ENCODE peak calls at places on chromosomes 3 and 15, in seven cellular contexts. One of them, this sample, is unnamed.

GRCh38 chr15:68433551-68433950 is 1.6 kb upstream of the ITGA11 start:
- DNase-seq in naive B cell: no peak
- DNase-seq in T-helper 1 cell: no peak
- DNase-seq in stimulated activated naive B cell treated with anti-CD40 and anti-IgM and Interleukin-4, amounts not matched to agents 10 μg/mL and 1 μg/mL and 100 μg/mL, for 72 hours: no peak
- DNase-seq in islet precursor cell: no peak
- DNase-seq in mesothelial cell of epicardium: no peak
- DNase-seq in iPS-NIHi11: no peak
- DNase-seq in this sample: no peak

GRCh38 chr15:90414408-90415028 is 26.5 kb downstream of the IQGAP1 start:
- DNase-seq in islet precursor cell: peak
- DNase-seq in stimulated activated naive B cell treated with anti-CD40 and anti-IgM and Interleukin-4, amounts not matched to agents 10 μg/mL and 1 μg/mL and 100 μg/mL, for 72 hours: no peak
- DNase-seq in T-helper 1 cell: no peak
- DNase-seq in iPS-NIHi11: no peak
- DNase-seq in mesothelial cell of epicardium: no peak
- DNase-seq in naive B cell: no peak
- DNase-seq in this sample: no peak

GRCh38 chr3:30161370-30161769 is 445.0 kb upstream of the TGFBR2 start:
- DNase-seq in naive B cell: no peak
- DNase-seq in stimulated activated naive B cell treated with anti-CD40 and anti-IgM and Interleukin-4, amounts not matched to agents 10 μg/mL and 1 μg/mL and 100 μg/mL, for 72 hours: no peak
- DNase-seq in islet precursor cell: no peak
- DNase-seq in mesothelial cell of epicardium: no peak
- DNase-seq in T-helper 1 cell: no peak
- DNase-seq in iPS-NIHi11: no peak
- DNase-seq in this sample: no peak

GRCh38 chr15:38879909-38880471 is 315.4 kb upstream of the RASGRP1 start:
- DNase-seq in naive B cell: no peak
- DNase-seq in islet precursor cell: peak
- DNase-seq in mesothelial cell of epicardium: no peak
- DNase-seq in iPS-NIHi11: no peak
- DNase-seq in T-helper 1 cell: no peak
- DNase-seq in stimulated activated naive B cell treated with anti-CD40 and anti-IgM and Interleukin-4, amounts not matched to agents 10 μg/mL and 1 μg/mL and 100 μg/mL, for 72 hours: no peak
- DNase-seq in this sample: no peak

GRCh38 chr3:141000691-141001090 is 50.5 kb upstream of the SPSB4 start:
- DNase-seq in iPS-NIHi11: no peak
- DNase-seq in naive B cell: no peak
- DNase-seq in mesothelial cell of epicardium: no peak
- DNase-seq in T-helper 1 cell: no peak
- DNase-seq in stimulated activated naive B cell treated with anti-CD40 and anti-IgM and Interleukin-4, amounts not matched to agents 10 μg/mL and 1 μg/mL and 100 μg/mL, for 72 hours: no peak
- DNase-seq in islet precursor cell: no peak
- DNase-seq in this sample: no peak

GRCh38 chr3:45261333-45262110 is 35.4 kb upstream of the TMEM158 start:
- DNase-seq in stimulated activated naive B cell treated with anti-CD40 and anti-IgM and Interleukin-4, amounts not matched to agents 10 μg/mL and 1 μg/mL and 100 μg/mL, for 72 hours: no peak
- DNase-seq in naive B cell: no peak
- DNase-seq in T-helper 1 cell: no peak
- DNase-seq in mesothelial cell of epicardium: no peak
- DNase-seq in islet precursor cell: no peak
- DNase-seq in iPS-NIHi11: no peak
- DNase-seq in this sample: no peak

GRCh38 chr3:7439101-7439500 is 578.2 kb downstream of the GRM7 start:
- DNase-seq in iPS-NIHi11: no peak
- DNase-seq in stimulated activated naive B cell treated with anti-CD40 and anti-IgM and Interleukin-4, amounts not matched to agents 10 μg/mL and 1 μg/mL and 100 μg/mL, for 72 hours: no peak
- DNase-seq in mesothelial cell of epicardium: no peak
- DNase-seq in islet precursor cell: no peak
- DNase-seq in T-helper 1 cell: no peak
- DNase-seq in naive B cell: no peak
- DNase-seq in this sample: no peak

GRCh38 chr3:7913283-7913682 is 588.3 kb upstream of the LMCD1 start:
- DNase-seq in mesothelial cell of epicardium: no peak
- DNase-seq in naive B cell: no peak
- DNase-seq in iPS-NIHi11: no peak
- DNase-seq in islet precursor cell: no peak
- DNase-seq in stimulated activated naive B cell treated with anti-CD40 and anti-IgM and Interleukin-4, amounts not matched to agents 10 μg/mL and 1 μg/mL and 100 μg/mL, for 72 hours: no peak
- DNase-seq in T-helper 1 cell: no peak
- DNase-seq in this sample: no peak

GRCh38 chr15:73935547-73935946 is 9.3 kb downstream of the LOXL1 start:
- DNase-seq in iPS-NIHi11: peak
- DNase-seq in naive B cell: no peak
- DNase-seq in mesothelial cell of epicardium: no peak
- DNase-seq in islet precursor cell: no peak
- DNase-seq in T-helper 1 cell: no peak
- DNase-seq in stimulated activated naive B cell treated with anti-CD40 and anti-IgM and Interleukin-4, amounts not matched to agents 10 μg/mL and 1 μg/mL and 100 μg/mL, for 72 hours: no peak
- DNase-seq in this sample: peak

GRCh38 chr3:170132335-170132734 is 49.2 kb downstream of the PHC3 start:
- DNase-seq in naive B cell: no peak
- DNase-seq in mesothelial cell of epicardium: no peak
- DNase-seq in islet precursor cell: no peak
- DNase-seq in stimulated activated naive B cell treated with anti-CD40 and anti-IgM and Interleukin-4, amounts not matched to agents 10 μg/mL and 1 μg/mL and 100 μg/mL, for 72 hours: peak
- DNase-seq in iPS-NIHi11: no peak
- DNase-seq in T-helper 1 cell: no peak
- DNase-seq in this sample: no peak

GRCh38 chr15:45665261-45665660 is 30.4 kb downstream of the SQOR start:
- DNase-seq in iPS-NIHi11: no peak
- DNase-seq in stimulated activated naive B cell treated with anti-CD40 and anti-IgM and Interleukin-4, amounts not matched to agents 10 μg/mL and 1 μg/mL and 100 μg/mL, for 72 hours: no peak
- DNase-seq in mesothelial cell of epicardium: no peak
- DNase-seq in T-helper 1 cell: no peak
- DNase-seq in naive B cell: no peak
- DNase-seq in islet precursor cell: no peak
- DNase-seq in this sample: no peak

GRCh38 chr3:179973024-179973423 is 63.7 kb downstream of the PEX5L start:
- DNase-seq in T-helper 1 cell: no peak
- DNase-seq in iPS-NIHi11: no peak
- DNase-seq in naive B cell: no peak
- DNase-seq in stimulated activated naive B cell treated with anti-CD40 and anti-IgM and Interleukin-4, amounts not matched to agents 10 μg/mL and 1 μg/mL and 100 μg/mL, for 72 hours: no peak
- DNase-seq in islet precursor cell: no peak
- DNase-seq in mesothelial cell of epicardium: no peak
- DNase-seq in this sample: no peak

GRCh38 chr3:170222647-170223541 is 670 bp downstream of the PRKCI start:
- DNase-seq in iPS-NIHi11: peak
- DNase-seq in islet precursor cell: peak
- DNase-seq in naive B cell: peak
- DNase-seq in T-helper 1 cell: peak
- DNase-seq in stimulated activated naive B cell treated with anti-CD40 and anti-IgM and Interleukin-4, amounts not matched to agents 10 μg/mL and 1 μg/mL and 100 μg/mL, for 72 hours: peak
- DNase-seq in mesothelial cell of epicardium: peak
- DNase-seq in this sample: peak

GRCh38 chr3:193832833-193833413 is 239.9 kb downstream of the OPA1 start:
- DNase-seq in islet precursor cell: no peak
- DNase-seq in naive B cell: no peak
- DNase-seq in mesothelial cell of epicardium: no peak
- DNase-seq in iPS-NIHi11: no peak
- DNase-seq in stimulated activated naive B cell treated with anti-CD40 and anti-IgM and Interleukin-4, amounts not matched to agents 10 μg/mL and 1 μg/mL and 100 μg/mL, for 72 hours: no peak
- DNase-seq in T-helper 1 cell: no peak
- DNase-seq in this sample: no peak

GRCh38 chr3:39178553-39178952 is 13.8 kb downstream of the XIRP1 start:
- DNase-seq in mesothelial cell of epicardium: no peak
- DNase-seq in T-helper 1 cell: no peak
- DNase-seq in iPS-NIHi11: no peak
- DNase-seq in stimulated activated naive B cell treated with anti-CD40 and anti-IgM and Interleukin-4, amounts not matched to agents 10 μg/mL and 1 μg/mL and 100 μg/mL, for 72 hours: no peak
- DNase-seq in naive B cell: no peak
- DNase-seq in islet precursor cell: peak
- DNase-seq in this sample: no peak

GRCh38 chr3:21914451-21914850 is 163.4 kb upstream of the ZNF385D start:
- DNase-seq in naive B cell: no peak
- DNase-seq in mesothelial cell of epicardium: no peak
- DNase-seq in islet precursor cell: no peak
- DNase-seq in stimulated activated naive B cell treated with anti-CD40 and anti-IgM and Interleukin-4, amounts not matched to agents 10 μg/mL and 1 μg/mL and 100 μg/mL, for 72 hours: no peak
- DNase-seq in iPS-NIHi11: no peak
- DNase-seq in T-helper 1 cell: no peak
- DNase-seq in this sample: no peak

GRCh38 chr3:42498791-42499477 is 3.5 kb upstream of the VIPR1 start:
- DNase-seq in mesothelial cell of epicardium: no peak
- DNase-seq in naive B cell: no peak
- DNase-seq in islet precursor cell: peak
- DNase-seq in T-helper 1 cell: no peak
- DNase-seq in iPS-NIHi11: no peak
- DNase-seq in stimulated activated naive B cell treated with anti-CD40 and anti-IgM and Interleukin-4, amounts not matched to agents 10 μg/mL and 1 μg/mL and 100 μg/mL, for 72 hours: no peak
- DNase-seq in this sample: no peak

GRCh38 chr3:15858547-15859506 is 61.0 kb upstream of the ANKRD28 start:
- DNase-seq in islet precursor cell: peak
- DNase-seq in stimulated activated naive B cell treated with anti-CD40 and anti-IgM and Interleukin-4, amounts not matched to agents 10 μg/mL and 1 μg/mL and 100 μg/mL, for 72 hours: peak
- DNase-seq in naive B cell: peak
- DNase-seq in iPS-NIHi11: peak
- DNase-seq in T-helper 1 cell: peak
- DNase-seq in mesothelial cell of epicardium: peak
- DNase-seq in this sample: no peak

GRCh38 chr3:58404396-58404795 is 29.2 kb downstream of the PDHB start:
- DNase-seq in mesothelial cell of epicardium: no peak
- DNase-seq in T-helper 1 cell: no peak
- DNase-seq in islet precursor cell: no peak
- DNase-seq in stimulated activated naive B cell treated with anti-CD40 and anti-IgM and Interleukin-4, amounts not matched to agents 10 μg/mL and 1 μg/mL and 100 μg/mL, for 72 hours: no peak
- DNase-seq in iPS-NIHi11: no peak
- DNase-seq in naive B cell: no peak
- DNase-seq in this sample: no peak

GRCh38 chr3:114741066-114741465 is 406.0 kb downstream of the ZBTB20 start:
- DNase-seq in naive B cell: no peak
- DNase-seq in mesothelial cell of epicardium: no peak
- DNase-seq in T-helper 1 cell: no peak
- DNase-seq in iPS-NIHi11: no peak
- DNase-seq in stimulated activated naive B cell treated with anti-CD40 and anti-IgM and Interleukin-4, amounts not matched to agents 10 μg/mL and 1 μg/mL and 100 μg/mL, for 72 hours: no peak
- DNase-seq in islet precursor cell: no peak
- DNase-seq in this sample: no peak

GRCh38 chr15:71325461-71325860 is 210.2 kb downstream of the THSD4 start:
- DNase-seq in iPS-NIHi11: no peak
- DNase-seq in T-helper 1 cell: no peak
- DNase-seq in islet precursor cell: no peak
- DNase-seq in stimulated activated naive B cell treated with anti-CD40 and anti-IgM and Interleukin-4, amounts not matched to agents 10 μg/mL and 1 μg/mL and 100 μg/mL, for 72 hours: no peak
- DNase-seq in mesothelial cell of epicardium: no peak
- DNase-seq in naive B cell: no peak
- DNase-seq in this sample: no peak

GRCh38 chr3:111669926-111670630 is 74.9 kb upstream of the ZBED2 start:
- DNase-seq in stimulated activated naive B cell treated with anti-CD40 and anti-IgM and Interleukin-4, amounts not matched to agents 10 μg/mL and 1 μg/mL and 100 μg/mL, for 72 hours: no peak
- DNase-seq in iPS-NIHi11: no peak
- DNase-seq in mesothelial cell of epicardium: no peak
- DNase-seq in naive B cell: no peak
- DNase-seq in islet precursor cell: peak
- DNase-seq in T-helper 1 cell: no peak
- DNase-seq in this sample: no peak

GRCh38 chr15:72764656-72765055 is 18.9 kb downstream of the ADPGK start:
- DNase-seq in naive B cell: no peak
- DNase-seq in islet precursor cell: no peak
- DNase-seq in stimulated activated naive B cell treated with anti-CD40 and anti-IgM and Interleukin-4, amounts not matched to agents 10 μg/mL and 1 μg/mL and 100 μg/mL, for 72 hours: no peak
- DNase-seq in mesothelial cell of epicardium: no peak
- DNase-seq in iPS-NIHi11: no peak
- DNase-seq in T-helper 1 cell: no peak
- DNase-seq in this sample: no peak

GRCh38 chr3:119279101-119279554 is 15.1 kb upstream of the ARHGAP31 start:
- DNase-seq in T-helper 1 cell: no peak
- DNase-seq in naive B cell: no peak
- DNase-seq in stimulated activated naive B cell treated with anti-CD40 and anti-IgM and Interleukin-4, amounts not matched to agents 10 μg/mL and 1 μg/mL and 100 μg/mL, for 72 hours: no peak
- DNase-seq in mesothelial cell of epicardium: no peak
- DNase-seq in iPS-NIHi11: peak
- DNase-seq in islet precursor cell: no peak
- DNase-seq in this sample: no peak

GRCh38 chr3:53252105-53252946 is 3.5 kb downstream of the TKT start:
- DNase-seq in naive B cell: no peak
- DNase-seq in stimulated activated naive B cell treated with anti-CD40 and anti-IgM and Interleukin-4, amounts not matched to agents 10 μg/mL and 1 μg/mL and 100 μg/mL, for 72 hours: no peak
- DNase-seq in T-helper 1 cell: no peak
- DNase-seq in iPS-NIHi11: peak
- DNase-seq in mesothelial cell of epicardium: no peak
- DNase-seq in islet precursor cell: no peak
- DNase-seq in this sample: no peak

GRCh38 chr15:100330221-100330620 is 11.6 kb downstream of the ADAMTS17 start:
- DNase-seq in islet precursor cell: no peak
- DNase-seq in T-helper 1 cell: no peak
- DNase-seq in naive B cell: no peak
- DNase-seq in stimulated activated naive B cell treated with anti-CD40 and anti-IgM and Interleukin-4, amounts not matched to agents 10 μg/mL and 1 μg/mL and 100 μg/mL, for 72 hours: no peak
- DNase-seq in mesothelial cell of epicardium: no peak
- DNase-seq in iPS-NIHi11: no peak
- DNase-seq in this sample: peak

GRCh38 chr3:134473868-134474546 is 11.8 kb downstream of the ANAPC13 start:
- DNase-seq in naive B cell: peak
- DNase-seq in mesothelial cell of epicardium: peak
- DNase-seq in stimulated activated naive B cell treated with anti-CD40 and anti-IgM and Interleukin-4, amounts not matched to agents 10 μg/mL and 1 μg/mL and 100 μg/mL, for 72 hours: peak
- DNase-seq in iPS-NIHi11: peak
- DNase-seq in T-helper 1 cell: peak
- DNase-seq in islet precursor cell: peak
- DNase-seq in this sample: no peak

GRCh38 chr15:62105266-62105665 is 38.5 kb downstream of the C2CD4A start:
- DNase-seq in mesothelial cell of epicardium: no peak
- DNase-seq in iPS-NIHi11: no peak
- DNase-seq in T-helper 1 cell: no peak
- DNase-seq in naive B cell: no peak
- DNase-seq in stimulated activated naive B cell treated with anti-CD40 and anti-IgM and Interleukin-4, amounts not matched to agents 10 μg/mL and 1 μg/mL and 100 μg/mL, for 72 hours: no peak
- DNase-seq in islet precursor cell: no peak
- DNase-seq in this sample: no peak

GRCh38 chr3:57144952-57145351 is 20.2 kb downstream of the IL17RD start:
- DNase-seq in naive B cell: no peak
- DNase-seq in T-helper 1 cell: no peak
- DNase-seq in stimulated activated naive B cell treated with anti-CD40 and anti-IgM and Interleukin-4, amounts not matched to agents 10 μg/mL and 1 μg/mL and 100 μg/mL, for 72 hours: no peak
- DNase-seq in iPS-NIHi11: no peak
- DNase-seq in mesothelial cell of epicardium: no peak
- DNase-seq in islet precursor cell: peak
- DNase-seq in this sample: no peak

GRCh38 chr3:108608750-108609149 is 19.2 kb downstream of the DZIP3 start:
- DNase-seq in iPS-NIHi11: no peak
- DNase-seq in T-helper 1 cell: no peak
- DNase-seq in islet precursor cell: peak
- DNase-seq in mesothelial cell of epicardium: no peak
- DNase-seq in naive B cell: no peak
- DNase-seq in stimulated activated naive B cell treated with anti-CD40 and anti-IgM and Interleukin-4, amounts not matched to agents 10 μg/mL and 1 μg/mL and 100 μg/mL, for 72 hours: no peak
- DNase-seq in this sample: no peak

GRCh38 chr15:101386967-101387366 is 91.9 kb upstream of the SNRPA1 start:
- DNase-seq in naive B cell: no peak
- DNase-seq in mesothelial cell of epicardium: no peak
- DNase-seq in stimulated activated naive B cell treated with anti-CD40 and anti-IgM and Interleukin-4, amounts not matched to agents 10 μg/mL and 1 μg/mL and 100 μg/mL, for 72 hours: no peak
- DNase-seq in islet precursor cell: no peak
- DNase-seq in iPS-NIHi11: no peak
- DNase-seq in T-helper 1 cell: no peak
- DNase-seq in this sample: no peak

GRCh38 chr15:80436511-80437307 is 32.5 kb downstream of the ARNT2 start:
- DNase-seq in stimulated activated naive B cell treated with anti-CD40 and anti-IgM and Interleukin-4, amounts not matched to agents 10 μg/mL and 1 μg/mL and 100 μg/mL, for 72 hours: no peak
- DNase-seq in T-helper 1 cell: no peak
- DNase-seq in iPS-NIHi11: no peak
- DNase-seq in islet precursor cell: peak
- DNase-seq in naive B cell: no peak
- DNase-seq in mesothelial cell of epicardium: no peak
- DNase-seq in this sample: no peak

This sample was measured in chondrocyte.